ENCODE peak calls at places on chromosomes 11 and 22, in eight cellular contexts. Z is adipocyte, J is pancreas, V is fibroblast of lung, S is BJ, X is testis, U is tibial artery, Y is GM23248. H is an unnamed sample.

GRCh38 chr11:107696140-107696539 is 15.7 kb downstream of the SLN start:
- DNase-seq in Z (peak; percentile 73), J (no peak), V (peak; percentile 93), S (peak; percentile 95), X (no peak), U (no peak), Y (peak; percentile 95), H (no peak)

GRCh38 chr11:130144721-130145327 is 14.8 kb upstream of the ST14 start:
- DNase-seq in Z (no peak), J (no peak), V (no peak), S (no peak), X (no peak), U (no peak), Y (no peak), H (no peak)

GRCh38 chr11:75028321-75029097 is 39.8 kb downstream of the NEU3 start:
- DNase-seq in Z (no peak), J (no peak), V (peak; percentile 16), S (no peak), X (no peak), U (no peak), Y (peak; percentile 11), H (no peak)

GRCh38 chr11:131914299-131914902 is 544.0 kb downstream of the NTM start:
- DNase-seq in Z (peak; percentile 73), J (no peak), V (peak; percentile 48), S (no peak), X (no peak), U (no peak), Y (peak; percentile 62), H (no peak)

GRCh38 chr22:19696504-19697276 is 17.6 kb upstream of the SEPTIN5 start:
- DNase-seq in Z (no peak), J (no peak), V (no peak), S (no peak), X (no peak), U (no peak), Y (no peak), H (no peak)

GRCh38 chr11:2794419-2794795 is 91.2 kb downstream of the CDKN1C start:
- DNase-seq in Z (no peak), J (peak; percentile 47), V (no peak), S (no peak), X (no peak), U (no peak), Y (no peak), H (peak; percentile 58)

GRCh38 chr11:130340671-130341319 is 26.1 kb upstream of the ZBTB44 start:
- DNase-seq in Z (no peak), J (no peak), V (no peak), S (no peak), X (no peak), U (no peak), Y (peak; percentile 44), H (no peak)

GRCh38 chr11:23278121-23278520 is 417.8 kb upstream of the CCDC179 start:
- DNase-seq in Z (no peak), J (no peak), V (peak; percentile 22), S (no peak), X (no peak), U (no peak), Y (peak; percentile 70), H (no peak)

GRCh38 chr11:86136542-86136941 is 67.7 kb upstream of the PICALM start:
- DNase-seq in Z (no peak), J (no peak), V (no peak), S (no peak), X (no peak), U (no peak), Y (no peak), H (no peak)

GRCh38 chr11:95577716-95578460 is 211.7 kb downstream of the FAM76B start:
- DNase-seq in Z (peak; percentile 74), J (no peak), V (peak; percentile 80), S (no peak), X (no peak), U (no peak), Y (peak; percentile 92), H (peak; percentile 67)

GRCh38 chr22:46278656-46279645 is 11.1 kb downstream of the TTC38 start:
- DNase-seq in Z (no peak), J (no peak), V (no peak), S (no peak), X (no peak), U (no peak), Y (no peak), H (no peak)

GRCh38 chr22:19239464-19239863 is 52.1 kb downstream of the CLTCL1 start:
- DNase-seq in Z (no peak), J (no peak), V (no peak), S (no peak), X (no peak), U (no peak), Y (no peak), H (no peak)

GRCh38 chr11:134277176-134278001 is 1.2 kb downstream of the GLB1L3 start:
- DNase-seq in Z (peak; percentile 2), J (no peak), V (no peak), S (no peak), X (no peak), U (no peak), Y (peak; percentile 10), H (peak; percentile 56)

GRCh38 chr11:13440100-13440855 is 22.7 kb downstream of the BTBD10 start:
- DNase-seq in Z (peak; percentile 96), J (no peak), V (peak; percentile 95), S (peak; percentile 84), X (no peak), U (peak; percentile 25), Y (peak; percentile 96), H (no peak)

GRCh38 chr11:133927690-133928627 is 28.8 kb downstream of the IGSF9B start:
- DNase-seq in Z (peak; percentile 75), J (peak; percentile 91), V (peak; percentile 45), S (no peak), X (peak; percentile 80), U (peak; percentile 52), Y (peak; percentile 84), H (no peak)

GRCh38 chr11:64661146-64661545 is 61.9 kb downstream of the NRXN2 start:
- DNase-seq in Z (peak; percentile 35), J (no peak), V (peak; percentile 56), S (no peak), X (no peak), U (peak; percentile 64), Y (peak; percentile 86), H (peak; percentile 47)

GRCh38 chr11:9765320-9766101 is 101.6 kb downstream of the SWAP70 start:
- DNase-seq in Z (peak; percentile 91), J (no peak), V (peak; percentile 91), S (peak; percentile 73), X (peak; percentile 76), U (peak; percentile 41), Y (peak; percentile 57), H (no peak)

GRCh38 chr11:123518496-123519054 is 88.5 kb downstream of the GRAMD1B start:
- DNase-seq in Z (no peak), J (no peak), V (no peak), S (no peak), X (no peak), U (no peak), Y (peak; percentile 41), H (no peak)

GRCh38 chr11:70760416-70761020 is 362.2 kb downstream of the CTTN start:
- DNase-seq in Z (no peak), J (no peak), V (no peak), S (no peak), X (no peak), U (no peak), Y (no peak), H (no peak)

DNA sequence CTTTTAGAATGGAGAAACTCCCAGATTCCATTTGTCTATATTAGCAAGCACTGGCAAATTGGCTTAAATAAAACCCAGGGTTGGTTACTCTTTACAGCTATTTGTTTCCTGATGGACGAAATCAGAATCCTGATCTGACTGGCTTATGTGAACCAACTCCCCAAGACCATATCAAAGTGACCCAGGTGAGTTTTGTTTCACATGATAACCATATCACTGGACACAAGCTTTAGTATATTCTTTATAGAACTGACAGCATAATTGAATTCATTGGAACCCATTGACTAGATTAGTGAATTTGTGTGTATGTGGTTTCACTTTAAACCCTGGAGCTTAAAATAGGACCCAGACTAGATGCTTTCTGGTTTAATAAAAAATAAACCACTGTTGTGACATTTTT is 39.3 kb downstream of the MCAM start:
- DNase-seq in Z (no peak), J (no peak), V (no peak), S (no peak), X (no peak), U (no peak), Y (no peak), H (no peak)
- H3K36me3 ChIP-seq in Z (peaks cover 51% of the 10 kb centered on the region), J (no peaks in the 10 kb centered on the region), V (peaks cover 2% of the 10 kb centered on the region), S (peaks cover 5% of the 10 kb centered on the region), X (no peaks in the 10 kb centered on the region), U (peaks cover 49% of the 10 kb centered on the region), Y (peaks cover 16% of the 10 kb centered on the region), H (peaks cover 36% of the 10 kb centered on the region)

GRCh38 chr11:77287615-77288273 is 13.7 kb downstream of the GDPD4 start:
- DNase-seq in Z (peak; percentile 95), J (no peak), V (peak; percentile 94), S (peak; percentile 78), X (no peak), U (no peak), Y (peak; percentile 95), H (no peak)
- H3K36me3 ChIP-seq in Z (no peaks in the 10 kb centered on the region), J (no peaks in the 10 kb centered on the region), V (no peaks in the 10 kb centered on the region), S (no peaks in the 10 kb centered on the region), X (no peaks in the 10 kb centered on the region), U (no peaks in the 10 kb centered on the region), Y (no peaks in the 10 kb centered on the region), H (no peaks in the 10 kb centered on the region)

GRCh38 chr22:42603427-42603826 is 11.3 kb downstream of the POLDIP3 start:
- DNase-seq in Z (no peak), J (no peak), V (no peak), S (no peak), X (no peak), U (no peak), Y (no peak), H (no peak)

GRCh38 chr22:42601879-42602465 is 12.7 kb downstream of the POLDIP3 start:
- DNase-seq in Z (no peak), J (no peak), V (no peak), S (no peak), X (no peak), U (no peak), Y (no peak), H (no peak)

GRCh38 chr22:42602470-42602869 is 12.2 kb downstream of the POLDIP3 start:
- DNase-seq in Z (no peak), J (no peak), V (no peak), S (no peak), X (no peak), U (no peak), Y (no peak), H (no peak)

GRCh38 chr22:42608481-42609361 is 6.0 kb downstream of the POLDIP3 start:
- DNase-seq in Z (peak; percentile 62), J (no peak), V (peak; percentile 64), S (no peak), X (no peak), U (no peak), Y (peak; percentile 74), H (no peak)

GRCh38 chr22:42604403-42604802 is 10.3 kb downstream of the POLDIP3 start:
- DNase-seq in Z (no peak), J (no peak), V (no peak), S (no peak), X (no peak), U (no peak), Y (peak; percentile 49), H (no peak)
- H3K36me3 ChIP-seq in Z (peaks cover 41% of the 10 kb centered on the region), J (no peaks in the 10 kb centered on the region), V (peaks cover 11% of the 10 kb centered on the region), S (peaks cover 16% of the 10 kb centered on the region), X (no peaks in the 10 kb centered on the region), U (peaks cover 34% of the 10 kb centered on the region), Y (peaks cover 32% of the 10 kb centered on the region), H (peaks cover 47% of the 10 kb centered on the region)

DNA sequence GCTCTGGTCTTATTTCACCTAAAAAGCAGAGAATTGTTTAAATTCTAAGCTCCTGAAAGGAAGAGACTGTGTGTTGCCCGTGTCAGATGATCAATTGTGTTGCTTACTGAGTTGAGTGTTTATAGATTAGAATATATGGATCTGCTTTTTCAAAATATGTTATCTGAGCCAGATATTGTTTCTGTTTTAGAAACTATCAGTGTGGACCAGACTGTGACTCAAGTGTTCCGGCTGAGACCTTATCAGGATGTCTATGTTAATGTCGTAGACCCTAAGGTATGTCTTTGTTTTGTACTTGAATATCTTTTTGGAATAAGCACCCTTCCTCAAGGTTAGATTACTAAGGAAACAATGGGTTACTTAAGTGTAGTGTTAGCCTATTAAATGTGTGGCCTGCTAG is 11.0 kb downstream of the DEPDC5 start:
- DNase-seq in Z (no peak), J (no peak), V (no peak), S (no peak), X (no peak), U (no peak), Y (no peak), H (no peak)
- H3K36me3 ChIP-seq in Z (peaks cover 59% of the 10 kb centered on the region), J (no peaks in the 10 kb centered on the region), V (no peaks in the 10 kb centered on the region), S (peaks cover 3% of the 10 kb centered on the region), X (no peaks in the 10 kb centered on the region), U (peaks cover 45% of the 10 kb centered on the region), Y (peaks cover 20% of the 10 kb centered on the region), H (peaks cover 84% of the 10 kb centered on the region)